ENCODE peak calls at places on chromosomes 2 and 18, in six cellular contexts. H is AG09309, E is GM13977, Z is upper lobe of right lung, A is endothelial cell, Y is HFFc6. G is an unnamed sample.

GRCh38 chr2:48543895-48544294 is 13.9 kb downstream of the STON1 start:
- DNase-seq in Z (no peak), E (no peak), Y (no peak), A (no peak), H (no peak), G (no peak)

GRCh38 chr18:64717026-64717425 is 568.1 kb upstream of the LINC00305 start:
- DNase-seq in H (no peak), A (no peak), Y (no peak), Z (no peak), E (no peak), G (no peak)

GRCh38 chr2:12881952-12882351 is 165.2 kb downstream of the TRIB2 start:
- DNase-seq in A (no peak), E (no peak), Y (no peak), Z (no peak), H (no peak), G (no peak)

GRCh38 chr2:3584608-3585007 is 9.5 kb downstream of the RPS7 start:
- DNase-seq in A (no peak), H (no peak), Z (no peak), Y (no peak), E (no peak), G (no peak)

GRCh38 chr2:183927367-183928355 is 670.7 kb upstream of the ZNF804A start:
- DNase-seq in A (no peak), Z (no peak), H (no peak), Y (no peak), E (no peak), G (no peak)

GRCh38 chr2:178211943-178212342 is 17.6 kb downstream of the OSBPL6 start:
- DNase-seq in H (no peak), Z (no peak), A (no peak), E (no peak), Y (no peak), G (no peak)

GRCh38 chr2:88059979-88060906 is 4.7 kb upstream of the KRCC1 start:
- DNase-seq in E (peak), H (no peak), A (no peak), Y (peak), Z (no peak), G (no peak)

GRCh38 chr2:22894761-22895160 is 490.2 kb upstream of the KLHL29 start:
- DNase-seq in H (no peak), A (no peak), Y (no peak), Z (no peak), E (no peak), G (no peak)

GRCh38 chr18:13141209-13141608 is 77.4 kb upstream of the LDLRAD4 start:
- DNase-seq in Z (no peak), A (no peak), H (no peak), Y (no peak), E (no peak), G (no peak)

GRCh38 chr2:128367601-128368359 is 49.1 kb upstream of the HS6ST1 start:
- DNase-seq in Y (no peak), A (no peak), E (no peak), H (no peak), Z (peak), G (no peak)

GRCh38 chr2:216308532-216308931 is 63.8 kb downstream of the MARCHF4 start:
- DNase-seq in H (no peak), Z (no peak), E (no peak), A (no peak), Y (no peak), G (no peak)

GRCh38 chr2:127676906-127677305 is 1.6 kb upstream of the LIMS2 start:
- DNase-seq in Z (no peak), A (no peak), E (no peak), Y (no peak), H (no peak), G (no peak)

GRCh38 chr18:62073882-62074281 is 113.0 kb downstream of the PIGN start:
- DNase-seq in H (no peak), Z (no peak), E (no peak), Y (no peak), A (no peak), G (no peak)

GRCh38 chr2:225398372-225398771 is 1.1 kb upstream of the NYAP2 start:
- DNase-seq in H (no peak), E (no peak), A (no peak), Y (no peak), Z (no peak), G (no peak)

GRCh38 chr2:212998629-212999359 is 152.6 kb downstream of the IKZF2 start:
- DNase-seq in Y (peak), A (no peak), E (no peak), H (no peak), Z (no peak), G (no peak)

GRCh38 chr18:79062806-79063205 is 6.4 kb upstream of the ATP9B start:
- DNase-seq in A (no peak), Z (no peak), H (no peak), E (no peak), Y (no peak), G (no peak)

GRCh38 chr2:241036397-241036963 is 38.1 kb downstream of the SNED1 start:
- DNase-seq in H (no peak), Z (peak), E (peak), Y (no peak), A (no peak), G (no peak)

GRCh38 chr2:38093503-38093902 is 17.6 kb upstream of the CYP1B1 start:
- DNase-seq in A (no peak), H (no peak), E (no peak), Z (no peak), Y (no peak), G (no peak)

GRCh38 chr2:109722026-109722425 is 72.1 kb upstream of the RGPD5 start:
- DNase-seq in E (no peak), Y (no peak), A (no peak), H (no peak), Z (peak), G (no peak)

GRCh38 chr2:116023026-116023425 is 1580.6 kb downstream of the DPP10 start:
- DNase-seq in A (no peak), Y (no peak), Z (no peak), H (no peak), E (no peak), G (no peak)

GRCh38 chr18:40877096-40877495 is 1077.9 kb upstream of the PIK3C3 start:
- DNase-seq in Z (no peak), E (no peak), A (no peak), H (no peak), Y (peak), G (no peak)

GRCh38 chr2:217165547-217165946 is 305.7 kb upstream of the TNP1 start:
- DNase-seq in Y (no peak), E (no peak), H (no peak), A (no peak), Z (no peak), G (no peak)

GRCh38 chr18:59921384-59921891 is 21.6 kb downstream of the PMAIP1 start:
- DNase-seq in H (no peak), A (no peak), Z (no peak), E (no peak), Y (no peak), G (no peak)

GRCh38 chr18:74378179-74378682 is 62.6 kb downstream of the C18orf63 start:
- DNase-seq in H (no peak), Z (no peak), Y (no peak), E (peak), A (no peak), G (no peak)

GRCh38 chr2:107358362-107358761 is 468.3 kb upstream of the RGPD4 start:
- DNase-seq in A (no peak), Z (no peak), Y (no peak), E (no peak), H (no peak), G (no peak)

GRCh38 chr2:220893411-220893810 is 678.7 kb downstream of the EPHA4 start:
- DNase-seq in E (no peak), Y (no peak), Z (no peak), H (no peak), A (no peak), G (no peak)

GRCh38 chr2:113117594-113118262 is 9.7 kb upstream of the IL1RN start:
- DNase-seq in Y (peak), E (no peak), A (no peak), Z (no peak), H (peak), G (no peak)

GRCh38 chr18:44803019-44803650 is 122.4 kb downstream of the SETBP1 start:
- DNase-seq in E (no peak), Y (no peak), H (no peak), Z (no peak), A (no peak), G (no peak)

GRCh38 chr2:36530983-36531354 is 67.0 kb downstream of the FEZ2 start:
- DNase-seq in Z (no peak), H (no peak), E (peak), Y (no peak), A (no peak), G (no peak)

GRCh38 chr2:200515155-200515554 is 5.3 kb upstream of the KCTD18 start:
- DNase-seq in H (no peak), E (no peak), Z (no peak), A (no peak), Y (no peak), G (no peak)

GRCh38 chr2:234676859-234677450 is 180.1 kb upstream of the ARL4C start:
- DNase-seq in Y (no peak), E (no peak), Z (no peak), H (no peak), A (no peak), G (no peak)

GRCh38 chr2:64730551-64731305 is 77.0 kb upstream of the SERTAD2 start:
- DNase-seq in H (peak), E (no peak), Z (peak), Y (peak), A (no peak), G (no peak)

GRCh38 chr18:34114996-34115395 is 109.7 kb downstream of the NOL4 start:
- DNase-seq in Y (no peak), Z (no peak), H (no peak), A (no peak), E (no peak), G (no peak)

GRCh38 chr2:234447189-234447588 is 49.7 kb downstream of the ARL4C start:
- DNase-seq in E (no peak), H (no peak), Z (no peak), Y (no peak), A (no peak), G (no peak)

DNA sequence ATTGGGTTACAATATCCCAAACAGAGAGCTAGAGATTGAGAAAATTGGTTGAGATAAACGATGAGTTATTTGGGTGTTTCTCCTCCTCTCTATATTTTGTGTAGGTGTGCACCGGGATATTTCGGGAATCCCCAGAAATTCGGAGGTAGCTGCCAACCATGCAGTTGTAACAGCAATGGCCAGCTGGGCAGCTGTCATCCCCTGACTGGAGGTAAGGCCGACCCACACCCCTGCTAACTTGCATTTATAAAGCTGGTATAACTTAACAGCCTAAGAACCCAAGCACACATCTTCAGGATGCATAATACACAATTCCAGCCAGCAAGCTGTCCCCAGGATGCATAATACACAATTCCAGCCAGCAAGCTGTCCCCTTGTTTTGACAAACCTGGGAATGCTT is 124.6 kb upstream of the TTC39C start:
- DNase-seq in E (no peak), A (no peak), Z (no peak), Y (no peak), H (no peak), G (no peak)
- TF ChIP-seq CTCF in E (no peak), A (no peak), Z (no peak), Y (no peak), H (no peak), G (no peak)

GRCh38 chr2:86023366-86023712 is 82.3 kb downstream of the POLR1A start:
- DNase-seq in E (no peak), A (no peak), Z (no peak), H (no peak), Y (no peak), G (no peak)
- TF ChIP-seq CTCF in E (no peak), A (no peak), Z (no peak), H (no peak), Y (no peak), G (no peak)

GRCh38 chr2:43877782-43878464 is 39.2 kb downstream of the ABCG8 start:
- DNase-seq in A (peak), E (peak), H (peak), Z (no peak), Y (peak), G (no peak)

GRCh38 chr2:43882312-43882711 is 43.5 kb downstream of the ABCG8 start:
- DNase-seq in E (no peak), H (no peak), A (no peak), Z (no peak), Y (no peak), G (no peak)

GRCh38 chr2:43880471-43880870 is 41.7 kb downstream of the ABCG8 start:
- DNase-seq in A (no peak), Z (no peak), E (no peak), Y (no peak), H (no peak), G (no peak)

GRCh38 chr2:43879261-43879660 is 40.5 kb downstream of the ABCG8 start:
- DNase-seq in E (no peak), A (no peak), Y (no peak), Z (no peak), H (no peak), G (no peak)

DNA sequence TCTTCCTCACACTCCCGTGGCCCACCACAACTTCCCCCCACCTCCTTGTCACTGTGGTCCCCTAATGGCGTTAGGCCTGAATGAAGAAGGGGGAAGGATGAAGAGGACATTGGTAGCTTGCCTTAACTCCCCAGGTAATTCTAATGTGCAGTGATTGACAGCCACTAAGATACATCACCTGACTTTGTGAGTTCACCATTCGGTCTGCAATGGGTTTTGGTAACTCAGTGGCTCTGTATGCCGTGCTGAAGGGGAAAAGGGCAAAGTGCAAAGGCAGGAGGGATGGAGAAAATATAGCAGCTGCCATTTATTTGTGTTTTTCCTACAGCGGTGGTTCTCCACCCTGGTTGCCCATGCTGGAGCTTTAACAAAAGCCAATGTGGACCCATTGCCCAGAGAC is 42.2 kb downstream of the ABCG8 start:
- DNase-seq in H (no peak), Z (no peak), A (no peak), Y (no peak), E (no peak), G (no peak)
- TF ChIP-seq CTCF in H (no peak), Z (no peak), A (no peak), Y (no peak), E (no peak), G (no peak)

GRCh38 chr2:197310271-197310939 is at the start of gene ANKRD44:
- DNase-seq in E (peak), A (peak), H (peak), Z (peak), Y (peak), G (peak)
- TF ChIP-seq CTCF in E (peak), A (no peak), H (peak), Z (peak), Y (peak), G (no peak)

DNA sequence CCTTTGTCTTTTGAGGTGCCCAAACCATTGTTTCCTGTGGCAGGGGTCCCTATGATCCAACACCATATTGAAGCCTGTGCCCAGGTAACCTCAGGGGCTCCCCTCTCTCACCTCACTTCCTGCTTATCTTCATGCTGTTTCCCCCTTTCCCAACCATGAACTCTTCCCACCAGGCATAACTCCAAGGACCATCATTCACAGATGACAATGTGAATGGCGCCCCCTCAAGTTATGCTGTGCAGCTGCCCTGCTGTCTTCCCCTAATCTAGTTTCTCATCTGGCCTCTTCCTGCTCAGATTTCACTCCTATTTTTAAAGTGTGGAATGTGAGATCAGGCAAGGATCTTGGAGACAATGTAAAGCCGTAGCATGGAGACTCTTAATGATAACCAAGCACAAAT is 1.4 kb downstream of the GMPPA start:
- DNase-seq in Y (peak), Z (no peak), E (no peak), A (no peak), H (no peak), G (no peak)
- TF ChIP-seq CTCF in Y (peak), Z (no peak), E (no peak), A (no peak), H (peak), G (no peak)

GRCh38 chr2:20093263-20094141 is 42.1 kb upstream of the LAPTM4A start:
- DNase-seq in E (no peak), H (peak), Y (peak), A (peak), Z (no peak), G (no peak)
- TF ChIP-seq CTCF in E (no peak), H (peak), Y (peak), A (peak), Z (peak), G (no peak)

GRCh38 chr2:99569393-99569792 is 79.6 kb upstream of the REV1 start:
- DNase-seq in Y (no peak), E (no peak), H (no peak), A (no peak), Z (no peak), G (no peak)
- TF ChIP-seq CTCF in Y (no peak), E (no peak), H (no peak), A (no peak), Z (no peak), G (no peak)

G was measured in omental fat pad.